ENCODE peak calls at places on chromosomes 13 and 19, in seven cellular contexts. F is left ventricle myocardium inferior, B is tibial nerve, C is NCI-H774, O is HuH-7.5, X is GM03348, M is T-helper 9 cell. Q is an unnamed sample.

GRCh38 chr19:13929340-13929739 is 8.9 kb downstream of the PODNL1 start:
- DNase-seq in B (no peak), O (no peak), F (no peak), C (no peak), X (peak), M (no peak), Q (peak)

GRCh38 chr13:112625698-112626097 is 37.7 kb upstream of the TUBGCP3 start:
- DNase-seq in M (no peak), B (no peak), C (no peak), F (no peak), O (no peak), X (no peak), Q (no peak)

GRCh38 chr13:60009300-60010248 is 154.2 kb downstream of the DIAPH3 start:
- DNase-seq in B (no peak), X (no peak), C (no peak), M (no peak), F (no peak), O (peak), Q (no peak)

GRCh38 chr19:43719918-43720317 is 4.0 kb downstream of the IRGC start:
- DNase-seq in B (no peak), F (no peak), C (no peak), O (no peak), X (no peak), M (no peak), Q (no peak)

GRCh38 chr19:48674921-48675824 is 2.4 kb upstream of the NTN5 start:
- DNase-seq in X (peak), O (peak), F (peak), B (peak), M (peak), C (peak), Q (peak)

GRCh38 chr13:21137696-21138095 is 38.7 kb downstream of the SKA3 start:
- DNase-seq in M (no peak), B (no peak), O (no peak), C (no peak), X (no peak), F (no peak), Q (no peak)

GRCh38 chr13:60338754-60339153 is 58.3 kb upstream of the TDRD3 start:
- DNase-seq in B (no peak), M (no peak), C (no peak), F (no peak), O (no peak), X (no peak), Q (no peak)

GRCh38 chr19:48967346-48968178 is 2.5 kb downstream of the FTL start:
- DNase-seq in O (no peak), C (no peak), F (peak), M (no peak), B (peak), X (no peak), Q (peak)

GRCh38 chr13:65613004-65613403 is 1617.1 kb downstream of the PCDH9 start:
- DNase-seq in O (no peak), F (no peak), B (no peak), M (no peak), X (no peak), C (no peak), Q (peak)

GRCh38 chr19:35793381-35794165 is 18.2 kb downstream of the ARHGAP33 start:
- DNase-seq in B (no peak), O (no peak), M (no peak), F (no peak), X (peak), C (no peak), Q (peak)

GRCh38 chr19:29715695-29716581 is 877 bp upstream of the C19orf12 start:
- DNase-seq in O (no peak), X (no peak), F (no peak), M (no peak), B (no peak), C (no peak), Q (no peak)

GRCh38 chr13:68748038-68748437 is 1359.6 kb upstream of the ATXN8OS start:
- DNase-seq in O (no peak), C (no peak), B (no peak), M (no peak), F (no peak), X (no peak), Q (no peak)

GRCh38 chr13:48304132-48304876 is 753 bp downstream of the RB1 start:
- DNase-seq in O (peak), M (no peak), B (peak), C (no peak), F (peak), X (peak), Q (peak)

GRCh38 chr13:109180905-109181425 is 551.6 kb downstream of the MYO16 start:
- DNase-seq in F (no peak), B (no peak), M (no peak), O (no peak), C (no peak), X (peak), Q (no peak)

GRCh38 chr13:94968040-94968756 is 255.9 kb upstream of the SOX21 start:
- DNase-seq in B (no peak), M (no peak), C (no peak), X (peak), O (no peak), F (no peak), Q (peak)

GRCh38 chr13:91165758-91166157 is 181.7 kb upstream of the MIR17HG start:
- DNase-seq in F (no peak), B (no peak), X (no peak), O (no peak), C (no peak), M (no peak), Q (no peak)

GRCh38 chr13:97076898-97077297 is 82.6 kb upstream of the OXGR1 start:
- DNase-seq in X (no peak), C (no peak), B (peak), F (no peak), O (no peak), M (no peak), Q (no peak)

GRCh38 chr13:40994581-40995230 is 24.4 kb downstream of the ELF1 start:
- DNase-seq in B (no peak), O (no peak), C (no peak), X (no peak), F (no peak), M (no peak), Q (no peak)

GRCh38 chr19:31348416-31349159 is 648 bp downstream of the TSHZ3 start:
- DNase-seq in B (peak), C (no peak), X (peak), O (no peak), M (no peak), F (peak), Q (peak)

GRCh38 chr19:43749898-43750297 is 4.9 kb downstream of the SMG9 start:
- DNase-seq in O (no peak), M (no peak), X (no peak), F (no peak), B (no peak), C (no peak), Q (no peak)

GRCh38 chr19:5434970-5435641 is 20.1 kb upstream of the ZNRF4 start:
- DNase-seq in C (no peak), X (peak), F (no peak), O (no peak), M (no peak), B (no peak), Q (peak)

GRCh38 chr13:34308725-34309124 is 490.8 kb downstream of the RFC3 start:
- DNase-seq in B (no peak), M (no peak), X (peak), F (no peak), O (no peak), C (no peak), Q (no peak)

GRCh38 chr19:4969772-4970531 is 1.0 kb downstream of the KDM4B start:
- DNase-seq in M (no peak), C (no peak), O (no peak), F (no peak), X (no peak), B (no peak), Q (peak)

GRCh38 chr19:30070970-30071632 is 129.1 kb downstream of the URI1 start:
- DNase-seq in F (peak), C (no peak), O (no peak), M (no peak), B (no peak), X (no peak), Q (peak)

GRCh38 chr13:83941669-83942335 is 59.5 kb upstream of the SLITRK1 start:
- DNase-seq in M (no peak), B (no peak), C (no peak), F (no peak), X (no peak), O (no peak), Q (no peak)

GRCh38 chr13:32586022-32586900 is at the start of gene PDS5B:
- DNase-seq in F (peak), X (peak), O (peak), M (peak), C (peak), B (peak), Q (peak)

GRCh38 chr19:5281588-5281987 is 59.0 kb downstream of the PTPRS start:
- DNase-seq in X (peak), B (peak), F (peak), O (no peak), C (no peak), M (no peak), Q (no peak)

GRCh38 chr19:18091217-18091608 is 4.5 kb upstream of the IL12RB1 start:
- DNase-seq in M (peak), X (no peak), F (peak), B (peak), C (no peak), O (no peak), Q (peak)

GRCh38 chr13:35866801-35867200 is 264.4 kb downstream of the DCLK1 start:
- DNase-seq in M (no peak), F (peak), X (no peak), C (no peak), B (no peak), O (no peak), Q (peak)